ENCODE peak calls at places on chromosomes 7 and 10, in four cellular contexts. A, M, Q and I are unnamed samples.

GRCh38 chr7:129009437-129009836 is 45.5 kb downstream of the TNPO3 start:
- DNase-seq in A (no peak), M (no peak), Q (peak; percentile 70), I (no peak)

GRCh38 chr7:55517191-55517633 is 55.1 kb downstream of the VOPP1 start:
- DNase-seq in A (no peak), M (no peak), Q (peak; percentile 79), I (no peak)

GRCh38 chr7:149570784-149571183 is 73.2 kb upstream of the ZNF746 start:
- DNase-seq in A (no peak), M (peak; percentile 47), Q (no peak), I (no peak)

GRCh38 chr7:100372256-100372655 is 1.0 kb upstream of the PILRA start:
- DNase-seq in A (no peak), M (no peak), Q (no peak), I (no peak)

GRCh38 chr7:120170849-120171248 is 102.1 kb upstream of the KCND2 start:
- DNase-seq in A (no peak), M (no peak), Q (no peak), I (no peak)

GRCh38 chr10:90742189-90742588 is 115.7 kb downstream of the HTR7 start:
- DNase-seq in A (no peak), M (no peak), Q (no peak), I (no peak)

GRCh38 chr7:95594185-95594584 is 2.1 kb downstream of the PDK4 start:
- DNase-seq in A (no peak), M (no peak), Q (no peak), I (no peak)

GRCh38 chr10:132535065-132535651 is 2.4 kb upstream of the INPP5A start:
- DNase-seq in A (no peak), M (no peak), Q (no peak), I (no peak)

GRCh38 chr10:124341768-124342135 is 77.0 kb downstream of the OAT start:
- DNase-seq in A (no peak), M (no peak), Q (peak; percentile 12), I (peak; percentile 17)

GRCh38 chr10:15518256-15518655 is 147.2 kb upstream of the FAM171A1 start:
- DNase-seq in A (no peak), M (no peak), Q (no peak), I (no peak)

GRCh38 chr7:96486681-96487080 is 164.8 kb upstream of the SLC25A13 start:
- DNase-seq in A (no peak), M (no peak), Q (no peak), I (no peak)

GRCh38 chr7:142785841-142786250 is 15.1 kb downstream of the PRSS2 start:
- DNase-seq in A (no peak), M (no peak), Q (no peak), I (peak; percentile 27)

GRCh38 chr7:20594023-20594422 is 21.4 kb upstream of the ABCB5 start:
- DNase-seq in A (no peak), M (no peak), Q (no peak), I (no peak)

GRCh38 chr10:69481280-69481679 is 30.0 kb downstream of the TSPAN15 start:
- DNase-seq in A (no peak), M (no peak), Q (no peak), I (no peak)

GRCh38 chr10:43233601-43234430 is 33.0 kb downstream of the RASGEF1A start:
- DNase-seq in A (no peak), M (no peak), Q (no peak), I (no peak)

GRCh38 chr10:81018898-81019890 is 481.5 kb downstream of the SH2D4B start:
- DNase-seq in A (peak; percentile 49), M (no peak), Q (no peak), I (peak; percentile 28)

GRCh38 chr10:100683545-100684127 is 61.7 kb upstream of the PAX2 start:
- DNase-seq in A (no peak), M (no peak), Q (no peak), I (no peak)

GRCh38 chr7:51273360-51273759 is 43.2 kb downstream of the COBL start:
- DNase-seq in A (no peak), M (no peak), Q (no peak), I (no peak)

GRCh38 chr7:45702751-45703150 is 128.6 kb downstream of the ADCY1 start:
- DNase-seq in A (no peak), M (no peak), Q (no peak), I (no peak)

GRCh38 chr10:110860576-110861241 is 11.0 kb upstream of the PDCD4 start:
- DNase-seq in A (peak; percentile 34), M (peak; percentile 35), Q (peak; percentile 90), I (no peak)

GRCh38 chr7:134669845-134670373 is 23.3 kb downstream of the BPGM start:
- DNase-seq in A (no peak), M (no peak), Q (peak; percentile 23), I (no peak)

GRCh38 chr10:92593553-92594046 is 670 bp downstream of the KIF11 start:
- DNase-seq in A (no peak), M (no peak), Q (no peak), I (no peak)

GRCh38 chr10:74047304-74047703 is 49.4 kb downstream of the VCL start:
- DNase-seq in A (no peak), M (no peak), Q (no peak), I (no peak)

GRCh38 chr7:47253650-47254080 is 328.2 kb downstream of the TNS3 start:
- DNase-seq in A (no peak), M (peak; percentile 51), Q (no peak), I (peak; percentile 38)

GRCh38 chr10:118832242-118832651 is 77.5 kb upstream of the CACUL1 start:
- DNase-seq in A (no peak), M (no peak), Q (no peak), I (no peak)

GRCh38 chr10:118839348-118839747 is 84.6 kb upstream of the CACUL1 start:
- DNase-seq in A (no peak), M (no peak), Q (no peak), I (no peak)

GRCh38 chr10:118838364-118838763 is 83.6 kb upstream of the CACUL1 start:
- DNase-seq in A (no peak), M (no peak), Q (no peak), I (no peak)

GRCh38 chr10:118840071-118840775 is 85.5 kb upstream of the CACUL1 start:
- DNase-seq in A (no peak), M (no peak), Q (no peak), I (peak; percentile 15)

GRCh38 chr10:118835682-118836326 is 81.0 kb upstream of the CACUL1 start:
- DNase-seq in A (no peak), M (no peak), Q (no peak), I (no peak)
- TF ChIP-seq USF2 in A (no peak), M (no peak), Q (no peak), I (no peak)

GRCh38 chr10:95504187-95504800 is 56.9 kb downstream of the SORBS1 start:
- DNase-seq in A (no peak), M (no peak), Q (no peak), I (peak; percentile 28)

GRCh38 chr10:95502377-95502776 is 58.8 kb downstream of the SORBS1 start:
- DNase-seq in A (no peak), M (no peak), Q (no peak), I (no peak)

GRCh38 chr10:95501203-95502094 is 59.7 kb downstream of the SORBS1 start:
- DNase-seq in A (peak; percentile 38), M (no peak), Q (no peak), I (peak; percentile 38)

GRCh38 chr10:95503526-95503925 is 57.6 kb downstream of the SORBS1 start:
- DNase-seq in A (no peak), M (no peak), Q (no peak), I (no peak)

DNA sequence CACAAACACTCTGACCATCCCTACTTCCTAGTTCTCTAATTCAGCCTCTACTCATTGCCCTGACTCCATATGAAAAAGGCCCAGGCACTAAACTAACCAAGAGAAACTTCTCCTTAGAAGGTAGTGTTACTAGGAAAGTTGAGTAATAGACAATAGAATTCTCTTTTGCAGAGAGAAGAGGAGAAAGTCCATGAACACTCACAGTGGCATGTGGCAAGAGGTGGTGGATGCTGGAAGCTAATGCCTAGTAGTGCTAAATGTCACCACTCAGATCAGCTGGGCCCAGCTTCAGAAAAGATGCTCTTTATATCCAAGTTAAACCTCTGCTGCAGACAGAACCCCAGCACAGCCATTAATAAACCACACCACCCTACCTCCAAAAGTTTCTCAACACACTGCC is 58.2 kb downstream of the SORBS1 start:
- DNase-seq in A (peak; percentile 64), M (no peak), Q (no peak), I (no peak)
- TF ChIP-seq HDAC6 in A (no peak), M (no peak), Q (no peak), I (no peak)

DNA sequence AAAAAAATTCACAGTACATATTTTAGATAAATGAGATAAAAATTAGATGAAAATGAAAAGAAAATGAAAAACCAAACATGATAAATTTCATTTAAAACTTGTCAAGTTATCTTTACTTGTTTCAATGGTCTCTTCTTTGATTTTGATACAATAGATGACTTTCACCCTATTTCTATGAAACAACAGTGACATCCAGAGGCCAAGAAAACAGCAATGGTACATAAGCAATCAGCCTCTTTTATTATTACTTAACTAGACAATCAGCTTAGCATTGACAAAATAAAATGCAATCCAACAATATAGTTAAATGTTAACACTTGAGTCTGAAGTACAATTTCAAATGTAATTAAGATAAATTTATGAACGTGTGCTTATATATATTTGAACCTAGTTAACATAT is 74.8 kb upstream of the GPR37 start:
- DNase-seq in A (peak; percentile 7), M (no peak), Q (no peak), I (no peak)
- TF ChIP-seq CTCF in A (peak; percentile 31), M (no peak), Q (no peak), I (no peak)

DNA sequence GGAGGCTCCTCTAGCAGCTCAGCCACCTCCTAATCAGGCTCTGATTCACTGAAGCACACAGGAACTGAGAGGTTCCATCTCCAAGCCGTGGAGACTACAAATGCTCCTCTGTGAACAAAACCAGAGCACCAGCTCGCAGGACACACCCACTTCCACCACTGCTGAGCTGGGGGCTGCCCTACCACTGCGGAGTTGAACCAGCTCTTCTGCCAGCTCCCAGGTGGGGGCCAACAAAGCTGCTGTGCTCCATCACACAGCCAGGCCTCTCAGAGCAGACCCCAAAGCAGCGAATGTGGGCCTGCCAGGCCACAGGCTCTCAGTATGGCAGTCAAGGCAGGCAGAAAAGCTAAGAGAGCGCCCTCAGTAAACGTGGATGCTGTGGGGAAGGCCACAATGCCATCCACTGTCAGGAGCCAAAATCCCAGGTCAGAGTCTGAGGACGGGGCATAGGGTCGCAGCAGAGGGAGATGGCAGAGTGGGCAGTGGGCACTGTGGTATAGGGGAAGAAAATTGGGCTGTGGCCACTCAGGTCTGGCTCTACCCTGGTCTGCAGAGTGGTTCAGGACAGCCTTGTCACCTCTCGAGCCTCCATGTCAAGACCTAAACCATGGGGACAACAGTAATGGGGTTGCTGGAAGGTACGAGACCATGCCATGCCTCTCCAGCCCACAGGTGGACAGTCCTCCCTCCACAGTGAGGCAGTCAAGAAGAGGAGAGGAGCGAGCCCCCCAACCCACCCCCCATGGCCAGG is 82.1 kb downstream of the GRID1 start:
- DNase-seq in A (no peak), M (peak; percentile 35), Q (no peak), I (no peak)
- TF ChIP-seq USF2 in A (no peak), M (no peak), Q (no peak), I (no peak)

DNA sequence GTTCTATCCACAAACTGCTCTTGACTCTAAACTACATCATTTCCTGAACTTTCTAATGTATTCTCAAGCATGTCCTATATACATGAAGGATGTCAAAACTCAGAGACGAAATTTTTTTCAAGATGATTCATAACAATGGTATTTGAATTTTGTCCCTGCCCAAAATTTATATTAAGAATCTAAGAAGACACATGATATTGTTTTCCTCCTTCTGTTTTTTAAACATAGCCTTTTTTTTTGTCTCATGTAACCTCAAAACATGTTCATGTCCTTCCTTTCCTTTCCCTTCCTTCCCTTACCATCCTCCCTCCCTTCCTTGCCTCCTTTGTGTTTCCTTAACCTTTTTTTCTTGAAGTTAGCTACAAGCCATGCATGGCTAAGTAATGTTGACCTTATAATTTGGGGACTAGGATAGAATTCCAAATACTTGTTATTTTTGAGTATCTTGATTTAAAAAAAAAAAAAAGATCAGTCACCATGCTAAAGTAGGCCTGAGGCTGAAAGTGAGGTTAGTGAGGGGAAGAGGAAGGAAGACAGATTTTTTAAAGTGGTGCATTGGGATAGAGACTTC is 163.0 kb downstream of the SUGCT start:
- DNase-seq in A (no peak), M (no peak), Q (no peak), I (no peak)
- TF ChIP-seq HDAC6 in A (no peak), M (no peak), Q (no peak), I (no peak)

GRCh38 chr7:102215281-102215680 is 71.4 kb upstream of the SH2B2 start:
- DNase-seq in A (no peak), M (no peak), Q (no peak), I (no peak)
- TF ChIP-seq CTCF in A (no peak), M (no peak), Q (no peak), I (no peak)